ENCODE peak calls at places on chromosomes 5 and 9, in eight cellular contexts. Y, S, P, W, E, D, H and O are unnamed samples. For H3K27me3, the result is how much of the 10 kb centered on the place peaks cover.

GRCh38 chr5:142597546-142598337 is 88.1 kb downstream of the FGF1 start:
- DNase-seq in W (no peak), P (peak), H (peak), E (peak), D (peak), S (no peak), Y (no peak), O (no peak)

GRCh38 chr9:132609829-132610228 is 27.4 kb downstream of the BARHL1 start:
- DNase-seq in D (no peak), E (peak), H (no peak), S (no peak), W (no peak), Y (no peak), P (peak), O (no peak)

GRCh38 chr5:116378007-116378831 is 196.4 kb downstream of the SEMA6A start:
- DNase-seq in D (no peak), H (no peak), W (no peak), S (no peak), Y (no peak), P (no peak), E (no peak), O (no peak)

GRCh38 chr9:5899292-5899691 is 8.6 kb downstream of the MLANA start:
- DNase-seq in E (peak), Y (no peak), D (no peak), P (no peak), H (no peak), W (no peak), S (no peak), O (no peak)

GRCh38 chr5:10351199-10351881 is 2.2 kb upstream of the MARCHF6 start:
- DNase-seq in E (peak), D (no peak), H (no peak), Y (no peak), P (peak), W (no peak), S (no peak), O (no peak)

GRCh38 chr5:153960269-153961215 is 78.2 kb downstream of the FAM114A2 start:
- DNase-seq in W (no peak), Y (peak), E (peak), S (no peak), D (no peak), H (no peak), P (no peak), O (no peak)

GRCh38 chr9:129319076-129319937 is 141.2 kb upstream of the IER5L start:
- DNase-seq in Y (no peak), E (no peak), S (peak), P (no peak), W (peak), D (peak), H (peak), O (no peak)

GRCh38 chr9:88694625-88695024 is 159.6 kb downstream of the NXNL2 start:
- DNase-seq in P (peak), H (no peak), Y (no peak), D (no peak), S (no peak), E (peak), W (no peak), O (no peak)

GRCh38 chr5:16921246-16921645 is 14.8 kb downstream of the MYO10 start:
- DNase-seq in W (no peak), H (no peak), E (no peak), Y (no peak), S (no peak), P (no peak), D (no peak), O (no peak)

GRCh38 chr5:169393907-169394306 is 93.0 kb upstream of the SLIT3 start:
- DNase-seq in E (no peak), W (no peak), Y (no peak), H (no peak), P (no peak), S (no peak), D (no peak), O (no peak)

GRCh38 chr9:111233963-111234362 is 96.1 kb downstream of the OR2K2 start:
- DNase-seq in H (no peak), D (no peak), S (no peak), Y (no peak), W (no peak), P (no peak), E (no peak), O (no peak)

GRCh38 chr9:89750117-89750551 is 145.3 kb downstream of the GADD45G start:
- DNase-seq in S (no peak), Y (no peak), P (no peak), H (no peak), W (peak), D (peak), E (peak), O (no peak)

GRCh38 chr9:4137755-4138154 is 162.1 kb downstream of the GLIS3 start:
- DNase-seq in P (peak), Y (no peak), S (no peak), W (no peak), D (no peak), H (no peak), E (peak), O (no peak)

GRCh38 chr5:138029944-138030343 is 2.9 kb downstream of the FAM13B start:
- DNase-seq in Y (no peak), H (no peak), P (no peak), D (no peak), S (no peak), E (no peak), W (no peak), O (no peak)

GRCh38 chr9:97368964-97369363 is 42.9 kb upstream of the TDRD7 start:
- DNase-seq in S (no peak), E (no peak), H (no peak), D (no peak), P (no peak), Y (no peak), W (no peak), O (no peak)

GRCh38 chr9:137461316-137461662 is 2.2 kb upstream of the NSMF start:
- DNase-seq in W (no peak), P (no peak), D (peak), Y (peak), E (no peak), S (no peak), H (no peak), O (no peak)

GRCh38 chr5:38466444-38467189 is 89.8 kb downstream of the LIFR start:
- DNase-seq in Y (no peak), E (peak), W (no peak), S (no peak), P (peak), D (peak), H (peak), O (peak)

GRCh38 chr5:139579-140442 is 47.8 kb downstream of the PLEKHG4B start:
- DNase-seq in D (no peak), S (no peak), H (no peak), E (no peak), Y (no peak), P (no peak), W (no peak), O (no peak)

GRCh38 chr9:3962467-3962866 is 337.4 kb downstream of the GLIS3 start:
- DNase-seq in P (peak), Y (no peak), D (no peak), E (peak), W (no peak), S (no peak), H (no peak), O (no peak)

GRCh38 chr9:107486674-107487520 is 2.7 kb downstream of the KLF4 start:
- DNase-seq in Y (no peak), P (no peak), D (no peak), H (no peak), W (peak), S (no peak), E (no peak), O (peak)

GRCh38 chr9:96441798-96442445 is 8.0 kb upstream of the HABP4 start:
- DNase-seq in Y (no peak), S (no peak), W (no peak), E (peak), H (no peak), D (no peak), P (no peak), O (no peak)

GRCh38 chr9:129143031-129143441 is 31.8 kb downstream of the PTPA start:
- DNase-seq in D (peak), E (peak), S (peak), H (peak), Y (peak), P (peak), W (peak), O (peak)

GRCh38 chr5:80755634-80756033 is 100.9 kb upstream of the DHFR start:
- DNase-seq in P (no peak), W (no peak), D (no peak), H (no peak), S (no peak), Y (no peak), E (no peak), O (no peak)

GRCh38 chr5:143516249-143516648 is 112.8 kb upstream of the NR3C1 start:
- DNase-seq in Y (no peak), D (no peak), E (no peak), W (no peak), H (no peak), S (no peak), P (no peak), O (no peak)

GRCh38 chr9:134683714-134684374 is 42.2 kb downstream of the COL5A1 start:
- DNase-seq in P (no peak), Y (no peak), H (no peak), W (peak), S (peak), D (no peak), E (no peak), O (no peak)

GRCh38 chr5:123582570-123583293 is 70.8 kb downstream of the CSNK1G3 start:
- DNase-seq in Y (no peak), P (peak), H (no peak), W (no peak), S (no peak), D (no peak), E (no peak), O (no peak)

GRCh38 chr9:115046199-115046598 is 71.8 kb downstream of the TNC start:
- DNase-seq in P (no peak), S (no peak), D (no peak), Y (no peak), W (no peak), H (no peak), E (no peak), O (no peak)

GRCh38 chr9:9799287-9799686 is 813.5 kb downstream of the PTPRD start:
- DNase-seq in W (no peak), P (no peak), S (no peak), Y (no peak), H (no peak), E (no peak), D (no peak), O (no peak)

GRCh38 chr9:35611230-35611797 is 6.3 kb downstream of the TESK1 start:
- DNase-seq in E (peak), P (peak), H (peak), S (no peak), W (peak), D (peak), Y (peak), O (no peak)

GRCh38 chr5:62732677-62733121 is 154.1 kb downstream of the LRRC70 start:
- DNase-seq in S (no peak), D (no peak), H (no peak), P (no peak), Y (no peak), E (peak), W (no peak), O (no peak)

GRCh38 chr9:136092353-136092650 is 2.8 kb downstream of the NACC2 start:
- DNase-seq in W (no peak), Y (no peak), S (no peak), H (no peak), D (no peak), E (no peak), P (no peak), O (no peak)

GRCh38 chr5:142310803-142311202 is 14.0 kb downstream of the SPRY4 start:
- DNase-seq in Y (no peak), S (no peak), D (no peak), W (no peak), P (no peak), H (no peak), E (no peak), O (no peak)

GRCh38 chr9:137138701-137139467 is at the start of gene GRIN1:
- DNase-seq in Y (peak), D (peak), P (no peak), E (peak), H (no peak), S (no peak), W (no peak), O (no peak)

GRCh38 chr9:17116400-17116837 is 18.4 kb upstream of the CNTLN start:
- DNase-seq in S (no peak), E (peak), P (no peak), D (no peak), Y (no peak), W (no peak), H (no peak), O (no peak)

GRCh38 chr5:93574939-93575241 is 6.1 kb downstream of the NR2F1-AS1 start:
- DNase-seq in P (no peak), D (no peak), H (no peak), W (no peak), Y (no peak), S (no peak), E (no peak), O (no peak)
- H3K27me3 ChIP-seq in P (under half), D (under half), H (under half), W (under half), Y (half or more), S (half or more), E (half or more), O (half or more)

DNA sequence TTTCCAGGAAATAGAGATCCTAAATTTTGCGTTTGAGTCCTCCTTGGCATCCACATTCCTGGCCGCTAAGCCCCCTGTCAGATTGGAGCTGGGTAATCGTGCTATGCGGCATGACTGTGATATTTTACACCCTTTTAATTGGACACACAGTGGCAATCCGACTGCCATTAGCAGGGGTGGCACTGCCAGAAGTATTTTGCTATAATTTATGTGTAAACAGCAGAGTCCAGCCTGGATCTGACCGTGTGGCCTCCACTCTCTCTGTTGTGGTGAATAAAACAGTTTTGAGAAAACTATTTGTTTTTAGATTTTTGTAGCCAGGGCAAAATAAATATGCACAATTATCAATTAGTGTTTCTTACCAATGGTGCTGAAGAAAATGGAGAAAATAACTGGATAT is 281.0 kb upstream of the IRX2 start:
- DNase-seq in W (no peak), D (no peak), P (no peak), Y (no peak), H (peak), S (no peak), E (no peak), O (no peak)
- H3K27ac ChIP-seq in W (no peak), D (no peak), P (no peak), Y (no peak), H (no peak), S (no peak), E (no peak), O (no peak)

GRCh38 chr9:122215663-122216062 is 13.1 kb downstream of the LHX6 start:
- DNase-seq in E (no peak), W (no peak), H (no peak), S (no peak), D (no peak), Y (no peak), P (no peak), O (no peak)

GRCh38 chr9:122214507-122214906 is 14.2 kb downstream of the LHX6 start:
- DNase-seq in W (no peak), Y (no peak), S (no peak), E (no peak), H (no peak), P (no peak), D (no peak), O (no peak)

GRCh38 chr9:122216798-122217418 is 11.8 kb downstream of the LHX6 start:
- DNase-seq in S (no peak), H (no peak), W (no peak), Y (no peak), E (no peak), D (no peak), P (no peak), O (no peak)

GRCh38 chr9:122217640-122218039 is 11.1 kb downstream of the LHX6 start:
- DNase-seq in H (no peak), P (no peak), W (no peak), Y (no peak), S (no peak), D (no peak), E (no peak), O (no peak)

DNA sequence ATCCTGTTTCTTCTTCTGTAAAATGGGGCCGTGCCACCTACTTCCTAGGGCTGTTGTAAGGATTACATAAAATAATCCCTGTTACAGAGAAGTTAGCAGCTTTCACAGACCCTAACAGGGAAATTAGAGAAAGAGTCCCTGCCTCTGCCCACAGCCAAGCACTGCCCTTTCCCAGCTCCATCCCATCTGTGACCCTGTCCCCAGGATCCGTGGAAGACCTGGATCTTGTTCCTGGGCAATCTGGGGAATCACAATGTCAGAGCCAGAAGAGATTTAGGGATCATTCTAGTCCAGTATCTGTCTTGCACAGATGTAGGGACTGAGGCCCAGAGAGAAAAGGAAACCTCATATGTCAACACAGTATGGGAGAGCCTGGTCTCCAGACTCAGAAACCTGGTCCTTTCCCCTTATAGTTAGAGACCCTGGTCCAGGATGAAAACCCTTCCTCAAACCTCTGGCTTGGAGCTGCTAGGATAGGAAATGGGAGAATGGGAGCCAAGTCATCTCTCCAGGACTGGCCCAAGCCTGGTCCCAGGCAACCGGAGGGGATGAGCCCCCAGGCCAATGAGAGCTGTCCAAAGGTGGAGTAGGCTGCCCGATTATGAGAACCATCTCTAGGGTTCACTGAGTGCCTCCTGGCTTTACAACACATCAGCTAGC is 12.5 kb downstream of the LHX6 start:
- DNase-seq in P (no peak), E (no peak), W (no peak), Y (no peak), S (no peak), D (no peak), H (no peak), O (no peak)
- H3K27me3 ChIP-seq in P (half or more), E (half or more), W (under half), Y (under half), S (half or more), D (half or more), H (half or more), O (half or more)

GRCh38 chr5:7592910-7593309 is 197.0 kb downstream of the ADCY2 start:
- DNase-seq in S (no peak), Y (no peak), D (no peak), H (no peak), P (no peak), E (no peak), W (no peak), O (no peak)

DNA sequence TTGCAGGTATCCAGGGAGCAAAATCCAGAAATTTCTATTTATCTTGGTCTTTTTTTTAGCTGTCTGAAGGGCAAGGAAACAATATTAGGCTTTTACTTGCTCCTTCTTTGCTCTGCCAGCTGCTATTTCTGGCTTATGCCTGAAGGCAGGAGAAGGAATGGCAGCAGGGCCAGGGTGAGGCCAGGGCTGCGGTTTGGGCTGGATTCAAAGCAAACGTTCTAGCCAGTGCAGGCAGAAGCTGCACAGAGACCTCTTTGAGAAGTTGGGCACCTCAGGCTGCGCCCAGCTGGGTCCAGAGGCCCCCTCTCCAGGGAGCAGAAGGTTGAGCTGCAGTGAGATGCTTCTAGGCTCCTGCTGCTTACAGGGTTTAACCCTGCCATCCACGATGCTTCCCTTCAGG is 201.1 kb downstream of the ADCY2 start:
- DNase-seq in E (no peak), Y (no peak), P (no peak), S (no peak), D (no peak), W (no peak), H (no peak), O (no peak)
- H3K27ac ChIP-seq in E (no peak), Y (no peak), P (no peak), S (no peak), D (no peak), W (no peak), H (no peak), O (no peak)

DNA sequence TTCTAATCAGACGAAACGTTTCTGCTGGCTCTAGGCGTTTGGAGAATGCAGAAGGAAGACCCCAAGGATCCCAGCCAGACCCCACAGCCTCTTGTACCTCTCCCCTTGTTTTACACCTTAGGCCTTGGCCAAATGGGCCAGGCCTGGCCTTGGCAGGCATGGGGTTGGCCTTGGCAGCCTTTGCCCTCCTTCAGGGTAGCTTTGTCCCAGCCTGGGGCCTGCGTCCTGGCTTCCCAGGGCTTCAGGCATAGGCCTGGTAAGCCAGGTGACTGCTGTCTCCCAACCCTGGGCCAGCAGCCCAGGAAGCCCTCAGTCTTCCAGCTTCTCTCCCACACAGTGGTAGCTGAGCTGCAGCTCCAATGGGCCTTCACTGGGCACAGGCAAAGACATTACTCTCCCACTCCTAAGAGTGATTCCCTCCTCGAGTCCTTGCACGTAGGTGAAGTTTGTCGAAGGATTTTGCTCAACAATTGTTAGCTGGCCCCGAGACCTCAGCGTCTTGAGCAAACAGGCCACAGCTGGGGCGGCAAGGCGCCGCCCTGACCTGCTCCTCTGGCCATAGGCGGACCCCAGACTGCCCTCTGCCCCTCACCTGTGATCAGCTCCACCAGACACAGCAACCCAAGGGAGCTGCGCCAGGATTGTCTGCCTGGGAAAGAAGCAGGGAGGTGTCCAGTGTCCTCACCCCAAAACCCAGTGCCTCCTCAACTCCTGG is 1.1 kb upstream of the PITX1 start:
- DNase-seq in P (no peak), Y (no peak), D (no peak), W (peak), H (no peak), E (no peak), S (no peak), O (peak)
- H3K27me3 ChIP-seq in P (half or more), Y (under half), D (half or more), W (under half), H (half or more), E (half or more), S (half or more), O (half or more)

GRCh38 chr9:22079873-22080341 is 70.8 kb upstream of the CDKN2B start:
- DNase-seq in W (no peak), D (no peak), S (no peak), E (peak), Y (no peak), P (no peak), H (no peak), O (no peak)
- H3K27ac ChIP-seq in W (no peak), D (no peak), S (no peak), E (no peak), Y (no peak), P (no peak), H (no peak), O (no peak)

GRCh38 chr9:75023846-75024245 is 4.2 kb downstream of the CARNMT1 start:
- DNase-seq in Y (no peak), H (no peak), E (no peak), W (no peak), D (no peak), S (no peak), P (no peak), O (no peak)
- H3K27me3 ChIP-seq in Y (under half), H (under half), E (under half), W (under half), D (under half), S (under half), P (under half), O (under half)